ENCODE peak calls at places on chromosomes 12 and 14, in six cellular contexts. I, L, E, P, D and X are unnamed samples. For H3K4me1, the result is how much of the 10 kb centered on the place peaks cover.

GRCh38 chr12:23954332-23954731 is 4.9 kb upstream of the SOX5 start:
- DNase-seq in L (no peak), D (no peak), I (no peak), P (no peak), E (no peak), X (no peak)

GRCh38 chr14:21097616-21098133 is 780 bp downstream of the ZNF219 start:
- DNase-seq in E (no peak), I (no peak), L (peak), D (peak), P (no peak), X (no peak)

GRCh38 chr12:108635201-108635996 is 1.7 kb upstream of the SELPLG start:
- DNase-seq in P (no peak), I (no peak), L (peak), D (no peak), E (peak), X (no peak)

GRCh38 chr12:153080-153746 is 60.7 kb downstream of the SLC6A12 start:
- DNase-seq in I (peak), P (no peak), D (peak), E (peak), L (peak), X (no peak)

GRCh38 chr14:69963966-69964365 is 84.8 kb downstream of the SMOC1 start:
- DNase-seq in D (no peak), E (no peak), L (no peak), I (no peak), P (no peak), X (no peak)

GRCh38 chr14:24297190-24297964 is 2.2 kb downstream of the DHRS1 start:
- DNase-seq in L (peak), P (no peak), D (no peak), I (no peak), E (no peak), X (no peak)

GRCh38 chr14:31326111-31326510 is 94.2 kb downstream of the HEATR5A start:
- DNase-seq in I (no peak), P (no peak), L (peak), E (peak), D (no peak), X (no peak)

GRCh38 chr12:7108042-7108927 is 729 bp downstream of the C1RL start:
- DNase-seq in I (peak), E (peak), D (peak), P (peak), L (peak), X (no peak)

GRCh38 chr14:61643546-61643945 is 51.8 kb upstream of the HIF1A start:
- DNase-seq in L (peak), P (no peak), D (no peak), I (no peak), E (no peak), X (no peak)

GRCh38 chr14:100677152-100677924 is 49.4 kb upstream of the DLK1 start:
- DNase-seq in E (no peak), P (no peak), D (peak), I (no peak), L (no peak), X (no peak)

GRCh38 chr14:52339262-52339661 is 25.1 kb downstream of the PTGER2 start:
- DNase-seq in P (no peak), D (no peak), I (no peak), E (no peak), L (no peak), X (no peak)

GRCh38 chr12:4154672-4155225 is 118.8 kb upstream of the CCND2 start:
- DNase-seq in L (no peak), I (no peak), P (no peak), E (no peak), D (no peak), X (no peak)
- H3K27ac ChIP-seq in L (no peak), I (no peak), P (peak), E (peak), D (no peak), X (no peak)

DNA sequence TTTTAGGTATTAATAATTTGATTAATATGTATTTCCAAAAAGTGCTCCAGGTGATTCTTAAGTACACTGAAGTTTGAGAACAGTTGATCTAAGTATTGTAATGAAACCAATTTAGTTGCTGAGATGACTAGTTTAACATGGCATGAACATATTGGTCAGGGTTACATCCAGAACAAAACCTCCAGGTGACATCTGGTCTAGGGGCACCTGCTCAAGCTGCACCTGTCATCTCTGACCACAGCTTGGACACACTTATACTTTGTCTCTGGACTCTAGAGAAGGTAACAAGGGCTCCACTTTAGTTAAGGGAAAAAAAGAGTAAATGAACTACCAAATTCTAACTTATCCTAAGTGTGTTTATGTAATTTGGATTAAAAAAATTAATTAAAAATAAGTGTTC is 8.1 kb downstream of the ARID2 start:
- DNase-seq in I (no peak), P (no peak), D (no peak), L (no peak), E (no peak), X (no peak)
- H3K4me1 ChIP-seq in I (under half), P (under half), D (under half), L (under half), E (half or more), X (under half)

GRCh38 chr14:95502381-95502950 is 14.0 kb downstream of the SYNE3 start:
- DNase-seq in I (no peak), D (no peak), E (no peak), P (no peak), L (no peak), X (no peak)
- H3K27ac ChIP-seq in I (no peak), D (no peak), E (no peak), P (no peak), L (no peak), X (peak)

DNA sequence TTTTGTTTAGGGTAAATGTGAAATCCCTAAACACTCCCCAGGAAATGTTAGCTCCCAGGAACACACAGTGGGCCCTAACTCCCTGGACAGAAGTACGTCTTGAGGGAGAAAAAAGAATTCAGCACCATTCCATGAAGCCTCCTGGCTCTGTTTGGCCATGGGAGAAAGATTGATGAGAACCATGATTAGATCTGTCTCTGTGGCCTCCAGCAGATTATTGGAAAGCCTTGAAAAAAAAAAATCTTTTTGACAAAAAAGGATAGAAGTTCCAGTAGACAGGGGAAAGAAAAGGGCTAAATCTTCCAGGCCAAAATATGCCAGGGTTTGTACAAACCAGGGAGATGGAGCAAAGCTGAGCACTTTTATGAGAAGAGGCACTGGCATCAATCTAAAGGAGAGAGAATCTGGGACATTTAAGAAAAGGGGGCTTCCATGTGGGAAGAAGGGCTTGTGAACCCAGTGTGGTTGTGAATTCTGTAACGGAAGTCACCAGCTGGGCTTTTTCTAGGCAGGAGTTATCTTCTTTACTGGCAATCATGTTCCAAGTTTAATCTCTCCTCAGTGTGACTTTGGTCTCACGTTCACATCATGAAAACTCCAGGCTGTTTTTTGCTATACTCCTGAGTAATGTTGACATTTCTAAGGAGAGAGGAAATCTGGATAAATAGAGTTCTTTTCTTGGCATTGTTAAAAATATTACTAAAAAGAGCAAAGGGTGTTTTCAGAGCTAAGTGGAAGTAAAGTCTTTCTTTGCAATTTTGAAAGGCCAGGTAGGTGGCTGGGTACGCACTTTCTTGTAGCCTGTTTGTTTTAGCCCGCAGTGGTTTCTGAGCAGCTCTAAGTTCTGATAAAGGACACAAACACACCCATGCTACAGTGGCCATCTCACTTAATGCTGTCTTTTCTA is 426.7 kb downstream of the RAD51B start:
- DNase-seq in I (no peak), P (no peak), E (no peak), D (no peak), L (no peak), X (no peak)
- H3K4me1 ChIP-seq in I (under half), P (under half), E (under half), D (half or more), L (under half), X (half or more)

GRCh38 chr14:92709340-92710000 is 39.0 kb downstream of the LGMN start:
- DNase-seq in P (no peak), L (no peak), E (no peak), D (no peak), I (no peak), X (no peak)
- H3K27ac ChIP-seq in P (no peak), L (no peak), E (no peak), D (no peak), I (peak), X (no peak)

GRCh38 chr12:90250041-90250440 is 541.4 kb upstream of the ATP2B1 start:
- DNase-seq in P (no peak), L (no peak), I (no peak), D (no peak), E (no peak), X (no peak)
- H3K4me1 ChIP-seq in P (under half), L (under half), I (under half), D (under half), E (under half), X (under half)

DNA sequence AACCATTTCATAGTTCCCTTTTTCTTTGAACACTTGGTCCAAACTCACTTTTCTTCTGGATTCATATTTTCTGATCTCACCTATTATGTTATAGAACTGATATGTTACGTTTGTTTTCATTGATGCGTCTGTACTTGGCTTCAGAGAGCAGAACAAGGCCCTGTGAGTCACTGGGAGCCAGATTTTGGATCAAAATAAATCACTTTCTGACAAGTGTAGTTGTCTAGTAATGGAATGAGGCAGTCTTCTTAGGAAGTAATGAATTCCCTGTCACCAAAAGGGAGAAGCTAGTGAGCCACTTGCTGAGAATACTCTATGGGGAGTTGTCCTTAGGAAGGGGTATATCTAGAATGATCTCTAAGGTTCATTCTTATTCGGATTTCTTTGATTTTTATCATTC is 10.2 kb downstream of the BICD1 start:
- DNase-seq in D (no peak), L (no peak), E (no peak), I (no peak), P (no peak), X (no peak)
- H3K27ac ChIP-seq in D (no peak), L (no peak), E (no peak), I (no peak), P (no peak), X (no peak)